ENCODE peak calls at places on chromosomes 4 and X, in six cellular contexts. One of them, this sample, is unnamed.

GRCh38 chr4:53067125-53067802 is 205.1 kb downstream of the RASL11B start:
- DNase-seq in GM23248: no peak
- DNase-seq in psoas muscle: no peak
- DNase-seq in neuronal stem cell: no peak
- DNase-seq in SK-N-SH: no peak
- DNase-seq in dorsolateral prefrontal cortex: no peak
- DNase-seq in this sample: no peak

GRCh38 chr4:72567036-72567435 is 2.0 kb downstream of the ADAMTS3 start:
- DNase-seq in GM23248: no peak
- DNase-seq in psoas muscle: no peak
- DNase-seq in neuronal stem cell: no peak
- DNase-seq in SK-N-SH: no peak
- DNase-seq in dorsolateral prefrontal cortex: no peak
- DNase-seq in this sample: no peak

GRCh38 chr4:185265942-185266341 is 56.5 kb downstream of the SNX25 start:
- DNase-seq in GM23248: peak
- DNase-seq in psoas muscle: no peak
- DNase-seq in neuronal stem cell: no peak
- DNase-seq in SK-N-SH: no peak
- DNase-seq in dorsolateral prefrontal cortex: no peak
- DNase-seq in this sample: no peak

GRCh38 chrX:20530319-20530979 is 263.7 kb upstream of the RPS6KA3 start:
- DNase-seq in GM23248: peak
- DNase-seq in psoas muscle: no peak
- DNase-seq in neuronal stem cell: peak
- DNase-seq in SK-N-SH: peak
- DNase-seq in dorsolateral prefrontal cortex: peak
- DNase-seq in this sample: peak

GRCh38 chrX:10033360-10034007 is 66.3 kb downstream of the CLDN34 start:
- DNase-seq in GM23248: peak
- DNase-seq in psoas muscle: no peak
- DNase-seq in neuronal stem cell: no peak
- DNase-seq in SK-N-SH: no peak
- DNase-seq in dorsolateral prefrontal cortex: no peak
- DNase-seq in this sample: no peak

GRCh38 chr4:181896609-181897008 is 346.6 kb upstream of the TENM3 start:
- DNase-seq in GM23248: no peak
- DNase-seq in psoas muscle: no peak
- DNase-seq in neuronal stem cell: no peak
- DNase-seq in SK-N-SH: no peak
- DNase-seq in dorsolateral prefrontal cortex: no peak
- DNase-seq in this sample: no peak

GRCh38 chr4:181006509-181007290 is 1236.5 kb upstream of the TENM3 start:
- DNase-seq in GM23248: peak
- DNase-seq in psoas muscle: no peak
- DNase-seq in neuronal stem cell: no peak
- DNase-seq in SK-N-SH: no peak
- DNase-seq in dorsolateral prefrontal cortex: no peak
- DNase-seq in this sample: no peak

GRCh38 chr4:58953575-58953974 is 1843.4 kb upstream of the IGFBP7 start:
- DNase-seq in GM23248: no peak
- DNase-seq in psoas muscle: no peak
- DNase-seq in neuronal stem cell: no peak
- DNase-seq in SK-N-SH: no peak
- DNase-seq in dorsolateral prefrontal cortex: no peak
- DNase-seq in this sample: no peak

GRCh38 chr4:38538517-38538916 is 125.5 kb upstream of the KLF3 start:
- DNase-seq in GM23248: no peak
- DNase-seq in psoas muscle: no peak
- DNase-seq in neuronal stem cell: no peak
- DNase-seq in SK-N-SH: no peak
- DNase-seq in dorsolateral prefrontal cortex: no peak
- DNase-seq in this sample: no peak

GRCh38 chrX:82813671-82814078 is 694.4 kb upstream of the POU3F4 start:
- DNase-seq in GM23248: peak
- DNase-seq in psoas muscle: no peak
- DNase-seq in neuronal stem cell: no peak
- DNase-seq in SK-N-SH: no peak
- DNase-seq in dorsolateral prefrontal cortex: no peak
- DNase-seq in this sample: no peak

GRCh38 chr4:23779839-23780238 is 110.0 kb downstream of the PPARGC1A start:
- DNase-seq in GM23248: no peak
- DNase-seq in psoas muscle: no peak
- DNase-seq in neuronal stem cell: no peak
- DNase-seq in SK-N-SH: peak
- DNase-seq in dorsolateral prefrontal cortex: no peak
- DNase-seq in this sample: no peak

GRCh38 chrX:12497832-12498591 is 293.2 kb upstream of the PRPS2 start:
- DNase-seq in GM23248: no peak
- DNase-seq in psoas muscle: no peak
- DNase-seq in neuronal stem cell: peak
- DNase-seq in SK-N-SH: peak
- DNase-seq in dorsolateral prefrontal cortex: no peak
- DNase-seq in this sample: no peak

GRCh38 chr4:7666011-7666410 is 231.3 kb upstream of the PSAPL1 start:
- DNase-seq in GM23248: no peak
- DNase-seq in psoas muscle: no peak
- DNase-seq in neuronal stem cell: no peak
- DNase-seq in SK-N-SH: no peak
- DNase-seq in dorsolateral prefrontal cortex: no peak
- DNase-seq in this sample: no peak

GRCh38 chrX:39753296-39753996 is 344.3 kb downstream of the BCOR start:
- DNase-seq in GM23248: no peak
- DNase-seq in psoas muscle: no peak
- DNase-seq in neuronal stem cell: no peak
- DNase-seq in SK-N-SH: no peak
- DNase-seq in dorsolateral prefrontal cortex: no peak
- DNase-seq in this sample: no peak

GRCh38 chr4:111678466-111678865 is 466.8 kb upstream of the FAM241A start:
- DNase-seq in GM23248: peak
- DNase-seq in psoas muscle: no peak
- DNase-seq in neuronal stem cell: no peak
- DNase-seq in SK-N-SH: no peak
- DNase-seq in dorsolateral prefrontal cortex: no peak
- DNase-seq in this sample: no peak
- H3K27ac ChIP-seq in GM23248: peak
- H3K27ac ChIP-seq in psoas muscle: no peak
- H3K27ac ChIP-seq in neuronal stem cell: no peak
- H3K27ac ChIP-seq in SK-N-SH: no peak
- H3K27ac ChIP-seq in dorsolateral prefrontal cortex: no peak
- H3K27ac ChIP-seq in this sample: no peak

GRCh38 chr4:2062808-2063524 is 3.8 kb downstream of the NAT8L start:
- DNase-seq in GM23248: no peak
- DNase-seq in psoas muscle: no peak
- DNase-seq in neuronal stem cell: no peak
- DNase-seq in SK-N-SH: peak
- DNase-seq in dorsolateral prefrontal cortex: no peak
- DNase-seq in this sample: no peak

GRCh38 chr4:2063557-2064275 is 4.6 kb downstream of the NAT8L start:
- DNase-seq in GM23248: no peak
- DNase-seq in psoas muscle: no peak
- DNase-seq in neuronal stem cell: no peak
- DNase-seq in SK-N-SH: no peak
- DNase-seq in dorsolateral prefrontal cortex: no peak
- DNase-seq in this sample: no peak

GRCh38 chr4:2061208-2062131 is 2.3 kb downstream of the NAT8L start:
- DNase-seq in GM23248: no peak
- DNase-seq in psoas muscle: no peak
- DNase-seq in neuronal stem cell: no peak
- DNase-seq in SK-N-SH: peak
- DNase-seq in dorsolateral prefrontal cortex: no peak
- DNase-seq in this sample: no peak

GRCh38 chr4:2060578-2061207 is 1.6 kb downstream of the NAT8L start:
- DNase-seq in GM23248: peak
- DNase-seq in psoas muscle: peak
- DNase-seq in neuronal stem cell: no peak
- DNase-seq in SK-N-SH: peak
- DNase-seq in dorsolateral prefrontal cortex: no peak
- DNase-seq in this sample: no peak

DNA sequence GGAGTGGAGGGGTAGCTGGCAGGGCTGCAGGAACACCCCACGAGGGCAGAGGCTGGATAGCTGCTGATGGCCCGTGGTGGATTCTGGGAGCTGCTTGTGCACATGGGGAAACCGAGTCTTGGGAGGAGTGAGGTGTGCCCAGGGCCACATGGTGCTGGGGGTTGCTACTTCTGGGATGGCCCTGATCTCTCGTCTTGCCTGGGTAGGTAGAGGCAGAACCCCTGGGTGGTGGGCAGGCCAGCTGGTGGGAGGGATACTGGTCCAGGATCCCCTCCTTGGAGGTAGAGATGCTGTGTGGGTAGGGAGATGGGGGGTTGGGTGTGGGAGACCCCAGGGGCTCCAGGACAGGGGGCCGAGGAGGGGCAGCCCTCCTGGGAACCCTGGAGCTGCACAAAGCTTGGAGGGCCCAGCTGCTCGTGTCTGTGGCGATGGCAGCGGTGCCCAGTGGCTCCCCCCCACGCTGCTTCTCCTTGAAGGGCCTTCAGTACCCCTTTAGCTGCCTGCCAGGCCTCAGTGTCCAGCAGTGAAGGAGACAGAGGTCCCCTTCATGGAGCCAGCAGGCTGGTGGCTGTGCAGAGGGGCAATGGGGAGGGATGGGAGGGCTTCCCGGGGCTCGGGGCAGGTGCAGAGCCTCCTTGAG is 3.2 kb downstream of the NAT8L start:
- DNase-seq in GM23248: no peak
- DNase-seq in psoas muscle: no peak
- DNase-seq in neuronal stem cell: no peak
- DNase-seq in SK-N-SH: no peak
- DNase-seq in dorsolateral prefrontal cortex: no peak
- DNase-seq in this sample: no peak
- H3K4me3 ChIP-seq in GM23248: no peak
- H3K4me3 ChIP-seq in psoas muscle: no peak
- H3K4me3 ChIP-seq in neuronal stem cell: peak
- H3K4me3 ChIP-seq in SK-N-SH: no peak
- H3K4me3 ChIP-seq in dorsolateral prefrontal cortex: peak
- H3K4me3 ChIP-seq in this sample: no peak

GRCh38 chr4:107742791-107743190 is 22.8 kb upstream of the PAPSS1 start:
- DNase-seq in GM23248: no peak
- DNase-seq in psoas muscle: no peak
- DNase-seq in neuronal stem cell: no peak
- DNase-seq in SK-N-SH: no peak
- DNase-seq in dorsolateral prefrontal cortex: no peak
- DNase-seq in this sample: no peak

GRCh38 chr4:107740381-107740780 is 20.3 kb upstream of the PAPSS1 start:
- DNase-seq in GM23248: no peak
- DNase-seq in psoas muscle: no peak
- DNase-seq in neuronal stem cell: no peak
- DNase-seq in SK-N-SH: no peak
- DNase-seq in dorsolateral prefrontal cortex: no peak
- DNase-seq in this sample: no peak

GRCh38 chr4:107742196-107742595 is 22.2 kb upstream of the PAPSS1 start:
- DNase-seq in GM23248: no peak
- DNase-seq in psoas muscle: no peak
- DNase-seq in neuronal stem cell: no peak
- DNase-seq in SK-N-SH: no peak
- DNase-seq in dorsolateral prefrontal cortex: no peak
- DNase-seq in this sample: no peak

GRCh38 chr4:107743532-107743931 is 23.5 kb upstream of the PAPSS1 start:
- DNase-seq in GM23248: no peak
- DNase-seq in psoas muscle: no peak
- DNase-seq in neuronal stem cell: no peak
- DNase-seq in SK-N-SH: no peak
- DNase-seq in dorsolateral prefrontal cortex: no peak
- DNase-seq in this sample: no peak

GRCh38 chr4:107740950-107741701 is 21.1 kb upstream of the PAPSS1 start:
- DNase-seq in GM23248: peak
- DNase-seq in psoas muscle: peak
- DNase-seq in neuronal stem cell: no peak
- DNase-seq in SK-N-SH: no peak
- DNase-seq in dorsolateral prefrontal cortex: no peak
- DNase-seq in this sample: no peak
- H3K27ac ChIP-seq in GM23248: peak
- H3K27ac ChIP-seq in psoas muscle: peak
- H3K27ac ChIP-seq in neuronal stem cell: no peak
- H3K27ac ChIP-seq in SK-N-SH: peak
- H3K27ac ChIP-seq in dorsolateral prefrontal cortex: peak
- H3K27ac ChIP-seq in this sample: no peak

DNA sequence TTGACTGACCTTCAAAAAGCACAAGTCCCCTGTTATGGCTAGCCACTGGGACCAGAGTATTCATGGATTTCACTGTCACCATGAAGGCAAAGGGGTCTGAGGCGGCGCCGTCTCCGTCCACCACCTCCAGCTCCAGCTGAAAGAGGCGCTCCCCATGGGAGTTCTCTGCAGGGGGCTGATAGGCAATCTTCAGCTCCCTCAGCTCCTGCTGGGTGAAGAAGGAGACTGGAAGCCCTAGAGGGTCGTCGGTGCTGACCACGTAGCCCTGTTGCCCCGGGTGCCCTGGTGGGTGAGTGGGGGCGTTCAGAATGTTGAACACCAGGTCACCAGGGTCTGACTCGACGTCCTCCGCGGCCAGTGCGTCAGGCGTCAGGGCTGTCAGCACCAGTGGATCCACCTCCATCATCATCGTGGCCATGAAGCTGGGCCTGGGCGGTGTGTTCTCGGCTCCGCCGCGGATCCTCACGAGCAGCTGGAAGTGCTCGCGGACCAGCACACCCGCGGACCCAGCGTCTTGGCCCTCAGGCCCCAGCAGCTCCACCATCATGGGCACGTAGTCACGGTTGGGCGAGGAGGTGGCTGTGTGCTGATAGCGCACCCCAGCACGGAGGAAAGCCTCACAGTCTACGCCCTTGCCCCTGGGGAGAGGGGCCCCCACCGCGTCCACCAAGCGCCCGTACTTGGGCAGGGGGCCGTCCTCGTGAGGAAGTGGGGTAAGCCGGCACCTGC is 980 bp downstream of the FREM3 start:
- DNase-seq in GM23248: peak
- DNase-seq in psoas muscle: no peak
- DNase-seq in neuronal stem cell: no peak
- DNase-seq in SK-N-SH: no peak
- DNase-seq in dorsolateral prefrontal cortex: no peak
- DNase-seq in this sample: no peak
- H3K4me3 ChIP-seq in GM23248: peak
- H3K4me3 ChIP-seq in psoas muscle: peak
- H3K4me3 ChIP-seq in neuronal stem cell: no peak
- H3K4me3 ChIP-seq in SK-N-SH: peak
- H3K4me3 ChIP-seq in dorsolateral prefrontal cortex: peak
- H3K4me3 ChIP-seq in this sample: no peak

DNA sequence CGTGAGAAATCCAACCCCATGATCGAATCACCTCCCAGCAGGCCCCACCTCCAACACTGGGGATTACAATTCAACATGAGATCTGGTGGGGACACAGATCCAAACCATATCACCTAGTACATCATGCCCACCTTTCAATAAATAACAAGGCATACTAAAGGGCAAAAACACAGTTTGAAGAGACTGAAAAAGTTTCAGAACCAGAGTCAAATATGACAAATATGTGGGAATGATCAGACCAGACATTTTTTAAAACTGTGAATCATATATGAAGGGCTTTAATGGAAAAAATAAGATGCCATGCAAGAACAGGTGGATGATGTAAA is 167.3 kb downstream of the CAMK2D start:
- DNase-seq in GM23248: no peak
- DNase-seq in psoas muscle: no peak
- DNase-seq in neuronal stem cell: no peak
- DNase-seq in SK-N-SH: no peak
- DNase-seq in dorsolateral prefrontal cortex: no peak
- DNase-seq in this sample: no peak
- H3K27ac ChIP-seq in GM23248: no peak
- H3K27ac ChIP-seq in psoas muscle: peak
- H3K27ac ChIP-seq in neuronal stem cell: no peak
- H3K27ac ChIP-seq in SK-N-SH: no peak
- H3K27ac ChIP-seq in dorsolateral prefrontal cortex: no peak
- H3K27ac ChIP-seq in this sample: no peak